ENCODE peak calls at places on chromosomes 4 and X, in five cellular contexts. Y, A, H, G and L are unnamed samples.
A peak's percentile ranks its signal among the peaks of the same experiment; 100 is the strongest.

GRCh38 chr4:3291411-3291968 is 1.3 kb upstream of the RGS12 start:
- DNase-seq in Y (no peak), G (peak; percentile 65), H (no peak), A (no peak), L (peak; percentile 18)

GRCh38 chr4:104966349-104967033 is 180.2 kb upstream of the TET2 start:
- DNase-seq in H (no peak), A (peak; percentile 96), G (no peak), Y (no peak), L (no peak)

GRCh38 chr4:39850727-39851126 is 127.0 kb downstream of the PDS5A start:
- DNase-seq in H (no peak), Y (no peak), A (no peak), G (no peak), L (no peak)

GRCh38 chr4:148116264-148116663 is 325.9 kb downstream of the NR3C2 start:
- DNase-seq in Y (no peak), G (no peak), A (no peak), H (no peak), L (no peak)

GRCh38 chr4:138910914-138911336 is 104.7 kb upstream of the NOCT start:
- DNase-seq in H (no peak), A (no peak), Y (peak; percentile 48), G (no peak), L (peak; percentile 55)

GRCh38 chrX:12758291-12758690 is 32.9 kb upstream of the PRPS2 start:
- DNase-seq in G (no peak), H (no peak), Y (no peak), A (no peak), L (no peak)

GRCh38 chr4:168797176-168797575 is 212.9 kb downstream of the CBR4 start:
- DNase-seq in A (no peak), Y (no peak), G (no peak), H (no peak), L (peak; percentile 56)

GRCh38 chrX:145953628-145954027 is 136.0 kb downstream of the SLITRK2 start:
- DNase-seq in H (no peak), G (no peak), A (no peak), Y (no peak), L (no peak)

GRCh38 chr4:176792348-176793059 is at the start of gene VEGFC:
- DNase-seq in Y (no peak), A (no peak), H (no peak), G (peak; percentile 72), L (peak; percentile 3)

DNA sequence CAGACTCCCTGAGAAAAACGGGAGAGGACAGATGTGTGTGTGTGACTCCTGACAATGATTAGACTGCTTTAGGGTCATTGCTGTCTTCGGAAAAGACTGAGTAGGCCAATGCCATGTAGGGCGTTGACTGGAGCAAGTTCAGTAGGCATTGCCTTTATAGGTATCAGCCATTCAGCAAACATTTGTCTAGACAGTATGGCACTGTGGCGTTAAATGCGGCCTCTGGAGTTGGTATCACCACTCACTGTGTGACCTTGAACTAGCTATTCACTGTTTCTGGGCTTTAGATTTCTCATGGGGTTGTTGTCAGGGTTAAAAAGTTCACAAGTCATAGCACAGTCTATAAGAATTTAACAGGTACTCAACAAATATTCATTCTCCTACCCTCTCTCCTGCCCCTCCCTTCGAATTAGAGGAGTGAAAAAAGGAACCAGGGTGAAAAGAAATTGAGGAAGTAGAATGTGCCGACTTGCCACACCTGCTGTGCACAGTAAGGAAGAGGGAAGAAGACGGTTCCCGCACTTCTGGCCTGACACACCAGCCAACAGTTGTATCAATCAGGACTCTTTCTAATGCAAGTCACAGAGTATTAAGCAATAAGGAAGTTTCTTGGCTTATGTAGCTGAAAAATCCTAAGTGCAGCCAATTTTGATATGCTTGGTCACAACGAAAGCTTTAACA is 83.2 kb upstream of the PLAC8 start:
- DNase-seq in H (no peak), A (no peak), G (no peak), Y (no peak), L (peak; percentile 83)
- TF ChIP-seq SRF in H (no peak), A (no peak), G (no peak), Y (no peak), L (no peak)

GRCh38 chrX:20412871-20413486 is 146.3 kb upstream of the RPS6KA3 start:
- DNase-seq in A (no peak), Y (no peak), G (no peak), H (no peak), L (no peak)
- TF ChIP-seq SRF in A (no peak), Y (no peak), G (no peak), H (no peak), L (no peak)

DNA sequence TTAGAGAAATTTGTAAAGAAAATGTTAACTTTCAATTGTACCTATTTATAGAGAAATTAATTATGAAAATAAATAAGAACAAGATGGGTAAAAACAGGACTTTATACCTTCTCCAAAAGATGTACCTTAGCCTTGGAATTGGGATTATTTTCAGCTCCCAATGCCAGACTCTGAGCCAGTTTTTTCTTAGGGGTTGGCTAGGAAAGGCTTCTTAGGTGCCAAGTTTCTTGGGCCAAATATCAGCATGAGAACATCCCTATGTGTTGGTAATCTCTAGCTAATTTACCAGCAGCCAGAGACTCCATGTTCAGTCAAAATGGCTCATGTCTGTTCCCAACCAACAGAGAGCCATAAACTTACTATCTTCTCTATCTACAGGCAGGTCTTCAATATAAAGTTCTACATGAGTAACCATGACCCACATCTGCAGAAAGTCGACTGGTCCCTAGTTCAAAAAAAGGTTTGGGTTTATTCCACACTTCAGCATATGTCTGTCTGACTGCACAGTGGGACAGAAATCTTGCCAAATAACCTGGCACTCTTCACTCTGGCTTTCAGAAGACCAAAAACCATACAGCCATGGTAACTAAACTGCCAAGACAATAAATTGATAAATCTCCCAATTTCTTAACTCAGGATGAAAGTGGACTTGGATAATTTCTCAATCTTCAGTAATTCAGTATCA is 380.5 kb upstream of the RASGEF1B start:
- DNase-seq in Y (no peak), A (no peak), H (no peak), G (no peak), L (no peak)
- TF ChIP-seq SRF in Y (no peak), A (no peak), H (no peak), G (no peak), L (no peak)

GRCh38 chrX:78540171-78540570 is 119.0 kb downstream of the RTL3 start:
- DNase-seq in H (no peak), G (no peak), Y (no peak), A (no peak), L (no peak)
- TF ChIP-seq SRF in H (no peak), G (no peak), Y (no peak), A (no peak), L (no peak)

GRCh38 chr4:124433500-124433899 is 279.0 kb downstream of the ANKRD50 start:
- DNase-seq in Y (no peak), G (no peak), A (no peak), H (no peak), L (no peak)
- TF ChIP-seq SRF in Y (no peak), G (no peak), A (no peak), H (no peak), L (no peak)

DNA sequence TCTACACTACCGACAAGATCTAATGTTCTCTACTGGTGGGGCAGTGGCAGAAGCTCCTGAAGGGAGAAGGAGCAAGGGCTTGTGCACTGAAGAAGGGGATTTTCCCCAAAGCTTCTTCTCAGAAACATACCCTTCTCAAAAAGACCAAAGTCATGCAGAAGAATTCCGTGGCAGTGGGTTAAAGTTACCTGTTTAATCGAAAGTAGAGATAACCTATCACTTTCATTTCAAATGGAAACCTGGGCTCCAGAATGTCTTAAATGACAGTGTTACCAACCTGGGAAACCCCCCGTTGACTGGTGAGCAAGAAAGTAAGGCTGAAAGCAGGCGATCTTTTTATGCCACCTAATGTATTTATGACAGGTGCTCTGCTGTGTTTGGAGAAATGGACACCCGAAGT is 92.5 kb upstream of the TEX13D start:
- DNase-seq in A (peak; percentile 42), H (no peak), Y (no peak), G (no peak), L (no peak)
- TF ChIP-seq SRF in A (no peak), H (no peak), Y (no peak), G (no peak), L (no peak)

DNA sequence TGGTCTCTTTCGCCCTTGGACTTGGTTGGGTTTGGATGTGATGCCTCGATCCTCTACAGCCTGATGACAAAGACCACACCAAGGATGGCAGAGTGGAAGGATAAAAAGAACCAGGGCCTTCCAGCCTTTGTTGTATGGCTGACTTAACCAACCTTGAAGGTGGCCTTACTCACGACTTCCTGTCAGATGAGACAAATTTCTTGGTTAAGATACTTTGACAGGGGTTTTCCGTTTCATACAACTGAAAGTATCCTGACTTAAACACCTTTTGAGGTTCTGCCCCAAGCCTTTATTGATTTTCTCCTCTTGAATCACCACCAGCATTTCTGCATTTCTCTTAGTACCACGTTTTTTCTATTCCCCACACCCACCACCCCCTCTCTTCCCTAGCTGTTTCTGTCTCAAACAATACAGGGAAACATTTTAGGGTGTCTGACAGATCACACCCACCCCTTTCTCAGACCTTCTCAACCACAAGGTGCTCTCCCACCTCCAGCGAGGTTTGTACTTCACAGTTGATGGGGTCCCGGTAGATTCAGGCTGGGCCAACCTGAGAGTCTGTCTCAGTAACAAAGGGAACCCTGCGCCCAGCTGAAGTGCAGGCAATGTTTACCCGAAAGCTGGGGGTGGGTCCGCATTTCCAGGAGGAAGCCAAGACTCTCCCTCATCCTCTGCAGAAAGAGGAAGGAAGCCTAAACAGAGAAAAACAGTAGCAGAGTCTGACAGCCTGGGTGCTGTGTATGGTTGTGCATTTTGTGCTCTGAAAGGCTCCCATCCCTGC is 5.0 kb upstream of the TSPAN5 start:
- DNase-seq in Y (no peak), G (no peak), A (peak; percentile 84), H (no peak), L (no peak)
- TF ChIP-seq SRF in Y (no peak), G (no peak), A (no peak), H (no peak), L (no peak)

GRCh38 chrX:136260801-136261200 is 9.6 kb upstream of the MAP7D3 start:
- DNase-seq in H (no peak), G (no peak), A (no peak), Y (no peak), L (no peak)
- TF ChIP-seq SRF in H (no peak), G (no peak), A (no peak), Y (no peak), L (no peak)

DNA sequence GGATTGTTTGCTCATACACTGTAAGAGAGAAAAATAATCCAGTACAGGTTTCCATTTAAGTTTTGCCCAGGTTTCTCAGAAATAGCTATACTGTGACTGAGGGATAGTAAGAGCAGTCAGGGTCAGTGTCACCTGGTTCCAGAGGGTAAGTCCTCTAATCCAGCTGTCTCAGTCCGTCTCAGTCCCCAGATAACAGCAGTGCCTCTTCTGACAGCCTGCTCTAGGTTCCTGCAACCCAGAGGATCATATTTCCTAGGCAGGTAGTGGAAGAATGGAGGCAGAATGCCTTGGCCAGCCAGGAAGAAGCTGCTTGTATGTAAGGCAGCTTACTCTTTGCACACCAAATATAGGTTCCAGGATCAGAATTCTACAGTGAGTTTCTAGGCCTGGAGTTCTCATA is 22.6 kb upstream of the GNRHR start:
- DNase-seq in A (no peak), Y (no peak), H (no peak), G (no peak), L (no peak)
- TF ChIP-seq SRF in A (no peak), Y (no peak), H (no peak), G (no peak), L (no peak)